ENCODE peak calls at places on chromosome 2, in four cellular contexts. E is SK-N-SH, B is transverse colon, P is A549. L is an unnamed sample. For H3K4me1, the result is how much of the 10 kb centered on the place peaks cover.

GRCh38 chr2:199309973-199310372 is 147.8 kb downstream of the SATB2 start:
- DNase-seq in E (no peak), B (no peak), P (no peak), L (no peak)

GRCh38 chr2:128536925-128537620 is 218.4 kb upstream of the HS6ST1 start:
- DNase-seq in E (no peak), B (no peak), P (peak), L (no peak)

GRCh38 chr2:8229546-8229986 is 452.3 kb upstream of the ID2 start:
- DNase-seq in E (no peak), B (peak), P (peak), L (peak)

GRCh38 chr2:164015328-164016123 is 279.7 kb upstream of the FIGN start:
- DNase-seq in E (no peak), B (no peak), P (no peak), L (no peak)

GRCh38 chr2:6915399-6915798 is 1.8 kb upstream of the RNF144A start:
- DNase-seq in E (no peak), B (no peak), P (no peak), L (no peak)

GRCh38 chr2:95056461-95057459 is 31.3 kb downstream of the MAL start:
- DNase-seq in E (no peak), B (no peak), P (no peak), L (no peak)

GRCh38 chr2:223538920-223539440 is 63.2 kb downstream of the SCG2 start:
- DNase-seq in E (peak), B (no peak), P (no peak), L (no peak)

GRCh38 chr2:221467610-221468009 is 104.5 kb downstream of the EPHA4 start:
- DNase-seq in E (no peak), B (no peak), P (no peak), L (no peak)

GRCh38 chr2:203463176-203463797 is 71.8 kb downstream of the RAPH1 start:
- DNase-seq in E (peak), B (no peak), P (no peak), L (no peak)

GRCh38 chr2:38933653-38934052 is 44.0 kb downstream of the ARHGEF33 start:
- DNase-seq in E (peak), B (no peak), P (no peak), L (no peak)

GRCh38 chr2:163266772-163267171 is 428.2 kb upstream of the KCNH7 start:
- DNase-seq in E (no peak), B (no peak), P (peak), L (no peak)

DNA sequence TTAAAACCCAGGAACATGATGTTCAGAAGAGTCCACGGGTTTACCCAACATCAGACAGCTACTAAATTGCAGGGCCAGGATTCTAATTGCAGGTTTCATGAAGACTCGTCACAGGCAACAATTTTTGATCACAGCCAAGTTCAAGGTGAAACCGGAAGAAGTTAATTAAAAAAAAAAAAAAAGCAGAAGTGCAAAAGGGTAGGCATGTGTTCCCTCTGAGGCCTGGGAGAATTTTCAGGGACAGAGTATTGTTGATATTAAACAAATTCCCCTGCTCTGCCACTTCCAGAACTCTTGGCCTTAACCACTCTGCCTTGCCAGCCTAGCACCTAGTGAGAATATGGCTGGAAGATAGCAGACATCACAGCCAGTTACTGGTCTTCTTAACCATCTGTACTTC is 99.4 kb upstream of the TRIB2 start:
- DNase-seq in E (no peak), B (no peak), P (no peak), L (no peak)
- H3K4me1 ChIP-seq in E (under half), B (under half), P (under half), L (under half)

DNA sequence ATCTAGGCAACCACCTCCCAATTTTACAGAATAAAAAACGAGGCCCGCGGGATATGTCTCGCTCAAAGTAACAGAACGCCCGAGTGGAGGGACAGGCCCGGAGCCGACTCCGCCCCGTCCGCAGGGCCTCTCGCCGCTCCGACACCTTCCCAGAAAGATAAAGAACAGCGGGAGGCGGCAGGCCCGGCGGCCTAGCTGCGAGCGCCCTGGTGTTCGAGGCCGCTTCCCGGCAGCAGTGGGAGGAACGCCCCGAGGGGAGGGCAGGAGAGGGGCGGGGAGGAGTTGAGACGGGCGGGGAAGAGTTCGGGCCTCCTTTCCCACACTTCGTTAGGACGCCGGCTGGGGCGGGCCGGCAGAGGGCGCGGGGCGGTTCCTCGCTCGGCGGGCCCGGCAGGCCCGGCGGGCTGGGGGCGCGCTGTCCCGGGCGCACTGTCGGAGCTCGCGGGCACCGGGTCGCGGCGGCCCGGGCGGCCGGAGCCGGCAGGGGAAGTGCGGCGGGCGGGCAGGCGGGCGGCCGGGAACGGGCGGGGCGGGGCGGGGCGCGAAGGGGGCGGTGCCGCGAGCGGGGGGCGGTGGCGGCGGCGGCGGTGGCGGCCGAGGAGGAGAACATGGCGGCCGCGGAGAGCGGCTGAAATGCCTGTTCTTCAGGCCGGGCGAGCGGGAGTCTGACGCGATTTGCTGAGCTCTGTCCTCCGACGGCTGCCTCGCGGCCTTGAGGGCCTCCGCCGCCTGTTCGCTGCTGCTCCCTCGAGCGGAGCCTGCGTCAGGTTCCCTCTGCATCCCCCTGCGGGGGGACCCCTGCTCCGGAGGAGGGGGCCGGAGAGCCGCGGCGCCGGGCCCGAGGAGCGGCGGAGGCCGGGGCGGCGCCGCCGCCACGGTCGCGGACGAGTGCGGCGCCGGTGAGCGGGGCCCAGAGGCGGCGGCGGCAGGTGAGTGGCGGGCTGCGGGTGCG is at the start of gene NCOA1:
- DNase-seq in E (peak), B (peak), P (peak), L (peak)
- TF ChIP-seq EP300 in E (no peak), B (no peak), P (no peak), L (no peak)

GRCh38 chr2:47699533-47700215 is 83.3 kb upstream of the MSH6 start:
- DNase-seq in E (no peak), B (no peak), P (no peak), L (no peak)

GRCh38 chr2:47697000-47697601 is 85.8 kb upstream of the MSH6 start:
- DNase-seq in E (no peak), B (no peak), P (no peak), L (no peak)

GRCh38 chr2:47695800-47696477 is 87.0 kb upstream of the MSH6 start:
- DNase-seq in E (no peak), B (no peak), P (no peak), L (no peak)

GRCh38 chr2:47696478-47696831 is 86.5 kb upstream of the MSH6 start:
- DNase-seq in E (no peak), B (no peak), P (no peak), L (no peak)
- H3K4me1 ChIP-seq in E (under half), B (under half), P (under half), L (under half)

GRCh38 chr2:99609851-99610381 is 120.1 kb upstream of the REV1 start:
- DNase-seq in E (no peak), B (no peak), P (no peak), L (no peak)
- TF ChIP-seq EP300 in E (no peak), B (no peak), P (no peak), L (no peak)

GRCh38 chr2:98608962-98609604 is 694 bp downstream of the UNC50 start:
- DNase-seq in E (peak), B (peak), P (peak), L (no peak)

GRCh38 chr2:98606431-98606830 is 1.9 kb downstream of the COA5 start:
- DNase-seq in E (no peak), B (no peak), P (no peak), L (no peak)

GRCh38 chr2:98608118-98608961 is at the start of the genes COA5 and UNC50:
- DNase-seq in E (peak), B (peak), P (peak), L (peak)

GRCh38 chr2:98607741-98608117 is 583 bp downstream of the COA5 start:
- DNase-seq in E (no peak), B (no peak), P (no peak), L (no peak)

DNA sequence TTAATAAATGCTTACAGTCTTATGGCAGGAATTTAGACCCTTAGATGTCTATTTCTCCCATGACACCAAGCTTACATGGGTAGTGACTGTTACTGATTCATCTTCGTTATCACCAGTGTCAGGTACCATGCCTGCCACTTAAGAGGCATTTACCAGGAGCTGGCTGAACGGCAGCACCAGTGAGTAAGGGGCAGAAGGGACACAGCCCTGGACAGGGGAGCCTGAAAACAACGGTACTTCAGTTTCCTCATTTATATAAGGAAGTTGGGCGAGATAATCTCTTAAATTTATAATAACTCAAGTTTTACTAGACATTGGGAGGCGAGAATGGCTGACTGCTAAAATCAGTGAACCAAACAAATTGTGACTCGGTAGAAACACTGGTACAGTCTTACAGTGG is 1.2 kb downstream of the COA5 start:
- DNase-seq in E (no peak), B (no peak), P (no peak), L (no peak)
- H3K4me1 ChIP-seq in E (half or more), B (under half), P (under half), L (half or more)

GRCh38 chr2:219016721-219017120 is 23.5 kb upstream of the CRYBA2 start:
- DNase-seq in E (no peak), B (no peak), P (no peak), L (no peak)

GRCh38 chr2:219019436-219019835 is 21.9 kb downstream of the CFAP65 start:
- DNase-seq in E (no peak), B (no peak), P (no peak), L (no peak)

GRCh38 chr2:219018726-219019125 is 22.6 kb downstream of the CFAP65 start:
- DNase-seq in E (no peak), B (no peak), P (no peak), L (no peak)

GRCh38 chr2:219017166-219017931 is 24.0 kb downstream of the CFAP65 start:
- DNase-seq in E (no peak), B (no peak), P (no peak), L (no peak)

DNA sequence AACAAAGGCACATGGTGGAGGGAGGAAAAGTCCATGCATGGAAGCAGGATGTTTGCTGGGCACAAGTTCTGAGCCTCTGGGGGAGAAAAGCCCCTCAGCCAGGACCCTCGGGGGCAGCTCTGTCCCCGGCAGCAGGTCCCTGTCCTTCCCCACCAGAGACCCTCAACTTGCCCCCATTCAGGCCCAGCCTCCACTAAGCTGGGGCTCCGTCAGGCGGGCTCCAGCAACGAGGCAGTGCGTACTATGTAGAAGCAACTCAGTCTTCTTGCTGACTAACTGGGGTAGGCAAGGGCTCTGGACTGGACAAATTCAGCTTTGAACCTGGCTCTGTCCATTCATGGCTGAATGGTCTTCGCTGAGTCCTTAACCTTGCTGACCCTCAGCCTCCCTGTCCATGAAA is 23.0 kb downstream of the CFAP65 start:
- DNase-seq in E (no peak), B (no peak), P (no peak), L (no peak)
- TF ChIP-seq EP300 in E (no peak), B (no peak), P (no peak), L (no peak)

L was measured in esophagus muscularis mucosa.